ENCODE peak calls at places on chromosomes 2 and 18, in five cellular contexts. I is H9, D is ovary, L is hepatocyte, N is tibial nerve. V is an unnamed sample.

GRCh38 chr18:6382968-6383367 is 31.7 kb downstream of the L3MBTL4 start:
- DNase-seq in I (peak), D (no peak), L (no peak), N (no peak), V (no peak)

GRCh38 chr18:7871560-7872456 is 304.7 kb downstream of the PTPRM start:
- DNase-seq in I (no peak), D (no peak), L (peak), N (no peak), V (peak)

GRCh38 chr2:104784264-104784663 is 69.7 kb upstream of the POU3F3 start:
- DNase-seq in I (no peak), D (no peak), L (no peak), N (no peak), V (no peak)

GRCh38 chr2:39218401-39218800 is 25.4 kb downstream of the CDKL4 start:
- DNase-seq in I (no peak), D (no peak), L (no peak), N (no peak), V (no peak)

GRCh38 chr2:202605174-202605573 is 29.6 kb upstream of the FAM117B start:
- DNase-seq in I (no peak), D (no peak), L (no peak), N (no peak), V (peak)

GRCh38 chr2:135662088-135662487 is 79.6 kb upstream of the UBXN4 start:
- DNase-seq in I (no peak), D (no peak), L (peak), N (no peak), V (no peak)

GRCh38 chr2:223888251-223888650 is 50.9 kb upstream of the AP1S3 start:
- DNase-seq in I (no peak), D (no peak), L (no peak), N (no peak), V (no peak)

GRCh38 chr18:58257461-58257860 is 213.4 kb downstream of the NEDD4L start:
- DNase-seq in I (no peak), D (no peak), L (no peak), N (no peak), V (no peak)

GRCh38 chr18:57728941-57729511 is 74.1 kb downstream of the ATP8B1 start:
- DNase-seq in I (no peak), D (no peak), L (peak), N (no peak), V (peak)

GRCh38 chr2:241272298-241272721 is 43.2 kb downstream of the HDLBP start:
- DNase-seq in I (peak), D (peak), L (peak), N (no peak), V (no peak)

GRCh38 chr18:12048827-12049175 is 44.8 kb upstream of the ANKRD62 start:
- DNase-seq in I (no peak), D (no peak), L (no peak), N (no peak), V (peak)

GRCh38 chr2:129237966-129238725 is 741.3 kb upstream of the RAB6C start:
- DNase-seq in I (no peak), D (no peak), L (no peak), N (no peak), V (peak)

GRCh38 chr2:236959876-236960275 is 125.8 kb upstream of the COPS8 start:
- DNase-seq in I (no peak), D (no peak), L (no peak), N (peak), V (no peak)

GRCh38 chr18:23835076-23835475 is 145.8 kb downstream of the LAMA3 start:
- DNase-seq in I (no peak), D (no peak), L (no peak), N (no peak), V (peak)

GRCh38 chr2:529425-529824 is 147.8 kb downstream of the TMEM18 start:
- DNase-seq in I (no peak), D (no peak), L (peak), N (no peak), V (peak)
- TF ChIP-seq CTCF in I (peak), D (no peak), L (peak), N (no peak), V (peak)

GRCh38 chr2:6824962-6825361 is 40.7 kb downstream of the CMPK2 start:
- DNase-seq in I (no peak), D (no peak), L (peak), N (no peak), V (no peak)
- TF ChIP-seq CTCF in I (no peak), D (no peak), L (no peak), N (no peak), V (no peak)

GRCh38 chr18:47342566-47342965 is 91.1 kb upstream of the SKOR2 start:
- DNase-seq in I (no peak), D (no peak), L (no peak), N (no peak), V (no peak)

GRCh38 chr18:47343291-47343690 is 91.8 kb upstream of the SKOR2 start:
- DNase-seq in I (no peak), D (no peak), L (no peak), N (no peak), V (no peak)

GRCh38 chr18:47345996-47346395 is 94.5 kb upstream of the SKOR2 start:
- DNase-seq in I (no peak), D (no peak), L (no peak), N (no peak), V (no peak)

GRCh38 chr18:47345291-47345690 is 93.8 kb upstream of the SKOR2 start:
- DNase-seq in I (no peak), D (no peak), L (no peak), N (no peak), V (no peak)
- TF ChIP-seq CTCF in I (no peak), D (no peak), L (no peak), N (no peak), V (no peak)

DNA sequence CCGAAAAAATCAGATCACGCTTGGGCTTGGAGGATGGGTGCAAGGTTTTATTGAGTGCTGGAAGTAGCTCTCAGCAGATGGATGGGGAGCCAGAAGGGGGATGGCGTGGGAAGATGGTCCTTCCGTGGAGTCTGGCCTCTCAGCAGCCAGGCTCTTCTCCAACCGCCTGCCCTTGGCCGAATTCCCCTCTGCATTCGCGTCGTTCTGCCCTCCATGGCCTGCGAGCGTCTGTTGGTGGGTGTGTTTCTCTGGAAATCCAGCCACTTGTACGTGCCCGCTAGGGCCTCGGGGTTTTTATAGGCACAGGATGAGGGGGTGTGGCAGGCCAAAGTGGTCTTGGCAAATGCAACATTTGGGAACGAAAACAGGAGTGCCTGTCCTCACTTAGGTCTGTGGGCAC is 815.2 kb downstream of the TSN start:
- DNase-seq in I (no peak), D (no peak), L (no peak), N (no peak), V (no peak)
- TF ChIP-seq CTCF in I (no peak), D (no peak), L (no peak), N (no peak), V (no peak)

V was measured in epithelial cell of esophagus.